ENCODE peak calls at places on chromosomes 11 and 22, in ten cellular contexts. V is activated naive CD8-positive, alpha-beta T cell treated with anti-CD3 and anti-CD28 coated beads, Interleukin-2, amount 10 ng/mL, durations not matched to agents 7 days and 5 days; H is cardiac muscle cell; M is fibroblast of the conjunctiva; P is left colon; J is bronchial epithelial cell; U is HTR-8/SVneo; Z is fibroblast of pulmonary artery; B is NCI-H2029; W is stimulated activated CD4-positive, alpha-beta T cell treated with anti-CD3 and anti-CD28 coated beads, Interleukin-12 subunit alpha, Interleukin-12 subunit beta, amount 100 ng/mL, for 48 hours. K is an unnamed sample.

GRCh38 chr11:34614334-34615113 is 6.4 kb upstream of the EHF start:
- DNase-seq in V (no peak), H (peak), M (no peak), P (no peak), J (no peak), U (no peak), Z (peak), B (no peak), W (no peak), K (no peak)

GRCh38 chr11:119614227-119615002 is 114.6 kb downstream of the NECTIN1 start:
- DNase-seq in V (no peak), H (no peak), M (no peak), P (no peak), J (no peak), U (no peak), Z (no peak), B (no peak), W (no peak), K (no peak)

GRCh38 chr11:22878039-22878438 is 17.8 kb upstream of the CCDC179 start:
- DNase-seq in V (no peak), H (no peak), M (no peak), P (no peak), J (no peak), U (no peak), Z (no peak), B (no peak), W (no peak), K (no peak)

GRCh38 chr11:115500547-115501503 is 3.4 kb downstream of the CADM1 start:
- DNase-seq in V (no peak), H (no peak), M (no peak), P (no peak), J (no peak), U (no peak), Z (no peak), B (no peak), W (no peak), K (no peak)

GRCh38 chr11:96272542-96273306 is 70.3 kb downstream of the MAML2 start:
- DNase-seq in V (no peak), H (peak), M (peak), P (no peak), J (peak), U (no peak), Z (peak), B (no peak), W (no peak), K (no peak)

GRCh38 chr22:28822930-28823481 is 22.6 kb upstream of the XBP1 start:
- DNase-seq in V (no peak), H (no peak), M (no peak), P (no peak), J (no peak), U (no peak), Z (no peak), B (peak), W (no peak), K (no peak)

GRCh38 chr22:17817511-17818065 is 43.3 kb upstream of the BID start:
- DNase-seq in V (no peak), H (no peak), M (no peak), P (no peak), J (no peak), U (no peak), Z (no peak), B (no peak), W (no peak), K (no peak)

GRCh38 chr11:66443602-66444001 is 5.0 kb upstream of the MRPL11 start:
- DNase-seq in V (no peak), H (peak), M (peak), P (no peak), J (peak), U (peak), Z (peak), B (no peak), W (no peak), K (no peak)

GRCh38 chr11:86398106-86398505 is 23.4 kb downstream of the CCDC81 start:
- DNase-seq in V (no peak), H (no peak), M (no peak), P (no peak), J (no peak), U (no peak), Z (no peak), B (no peak), W (no peak), K (no peak)

GRCh38 chr22:41052661-41053490 is 39.5 kb upstream of the EP300 start:
- DNase-seq in V (no peak), H (peak), M (no peak), P (no peak), J (peak), U (no peak), Z (peak), B (no peak), W (no peak), K (no peak)

GRCh38 chr11:34916810-34917780 is 677 bp downstream of the PDHX start:
- DNase-seq in V (no peak), H (peak), M (no peak), P (no peak), J (peak), U (peak), Z (peak), B (no peak), W (no peak), K (no peak)

GRCh38 chr22:30940655-30941362 is 27.8 kb downstream of the MORC2 start:
- DNase-seq in V (peak), H (no peak), M (no peak), P (no peak), J (no peak), U (no peak), Z (no peak), B (no peak), W (no peak), K (no peak)

GRCh38 chr22:39748877-39749276 is 144.7 kb downstream of the ENTHD1 start:
- DNase-seq in V (no peak), H (peak), M (no peak), P (no peak), J (peak), U (no peak), Z (peak), B (peak), W (no peak), K (no peak)

GRCh38 chr11:64396079-64396591 is 37.2 kb downstream of the RPS6KA4 start:
- DNase-seq in V (no peak), H (peak), M (no peak), P (no peak), J (no peak), U (no peak), Z (no peak), B (no peak), W (no peak), K (no peak)

GRCh38 chr11:68839054-68839865 is 2.5 kb downstream of the CPT1A start:
- DNase-seq in V (peak), H (peak), M (peak), P (peak), J (peak), U (peak), Z (peak), B (peak), W (peak), K (peak)

GRCh38 chr11:129453293-129453721 is 77.7 kb downstream of the BARX2 start:
- DNase-seq in V (no peak), H (no peak), M (no peak), P (no peak), J (no peak), U (no peak), Z (no peak), B (no peak), W (no peak), K (no peak)

GRCh38 chr11:70630816-70631623 is 232.7 kb downstream of the CTTN start:
- DNase-seq in V (no peak), H (no peak), M (no peak), P (no peak), J (no peak), U (no peak), Z (no peak), B (no peak), W (no peak), K (no peak)